ENCODE peak calls at places on chromosome X, in nine cellular contexts. One of them, this sample, is unnamed.

GRCh38 chrX:113644426-113644825 is 803.8 kb upstream of the AMOT start:
- DNase-seq in H9: no peak
- DNase-seq in DMS153: no peak
- DNase-seq in stimulated activated CD4-positive, alpha-beta T cell treated with anti-CD3 and anti-CD28 coated beads, Interleukin-15, amount 100 ng/mL, for 1 hour: no peak
- DNase-seq in activated gamma-delta T cell treated with anti-CD3 and anti-CD28 coated beads, Interleukin-2, amount 50 U/mL, for 16 hours: no peak
- DNase-seq in amniotic epithelial cell: no peak
- DNase-seq in T-cell: no peak
- DNase-seq in activated T-helper 1 cell treated with Interleukin-2 at 50 U/mL for 16 hours: no peak
- DNase-seq in posterior vena cava: no peak
- DNase-seq in this sample: no peak

GRCh38 chrX:152991123-152991522 is 2.8 kb downstream of the PNMA5 start:
- DNase-seq in amniotic epithelial cell: no peak
- DNase-seq in DMS153: no peak
- DNase-seq in H9: no peak
- DNase-seq in activated gamma-delta T cell treated with anti-CD3 and anti-CD28 coated beads, Interleukin-2, amount 50 U/mL, for 16 hours: no peak
- DNase-seq in activated T-helper 1 cell treated with Interleukin-2 at 50 U/mL for 16 hours: no peak
- DNase-seq in stimulated activated CD4-positive, alpha-beta T cell treated with anti-CD3 and anti-CD28 coated beads, Interleukin-15, amount 100 ng/mL, for 1 hour: no peak
- DNase-seq in posterior vena cava: no peak
- DNase-seq in T-cell: no peak
- DNase-seq in this sample: no peak

GRCh38 chrX:40243699-40244098 is 145.9 kb upstream of the BCOR start:
- DNase-seq in activated T-helper 1 cell treated with Interleukin-2 at 50 U/mL for 16 hours: no peak
- DNase-seq in activated gamma-delta T cell treated with anti-CD3 and anti-CD28 coated beads, Interleukin-2, amount 50 U/mL, for 16 hours: no peak
- DNase-seq in T-cell: no peak
- DNase-seq in amniotic epithelial cell: no peak
- DNase-seq in posterior vena cava: no peak
- DNase-seq in stimulated activated CD4-positive, alpha-beta T cell treated with anti-CD3 and anti-CD28 coated beads, Interleukin-15, amount 100 ng/mL, for 1 hour: no peak
- DNase-seq in DMS153: no peak
- DNase-seq in H9: no peak
- DNase-seq in this sample: no peak

GRCh38 chrX:40483502-40483901 is 97.3 kb upstream of the ATP6AP2 start:
- DNase-seq in posterior vena cava: no peak
- DNase-seq in amniotic epithelial cell: no peak
- DNase-seq in activated gamma-delta T cell treated with anti-CD3 and anti-CD28 coated beads, Interleukin-2, amount 50 U/mL, for 16 hours: no peak
- DNase-seq in T-cell: no peak
- DNase-seq in H9: no peak
- DNase-seq in stimulated activated CD4-positive, alpha-beta T cell treated with anti-CD3 and anti-CD28 coated beads, Interleukin-15, amount 100 ng/mL, for 1 hour: no peak
- DNase-seq in DMS153: no peak
- DNase-seq in activated T-helper 1 cell treated with Interleukin-2 at 50 U/mL for 16 hours: no peak
- DNase-seq in this sample: no peak

GRCh38 chrX:142089193-142089592 is 115.9 kb downstream of the MAGEC2 start:
- DNase-seq in amniotic epithelial cell: peak; percentile 7
- DNase-seq in T-cell: no peak
- DNase-seq in DMS153: no peak
- DNase-seq in H9: no peak
- DNase-seq in activated gamma-delta T cell treated with anti-CD3 and anti-CD28 coated beads, Interleukin-2, amount 50 U/mL, for 16 hours: no peak
- DNase-seq in posterior vena cava: no peak
- DNase-seq in stimulated activated CD4-positive, alpha-beta T cell treated with anti-CD3 and anti-CD28 coated beads, Interleukin-15, amount 100 ng/mL, for 1 hour: no peak
- DNase-seq in activated T-helper 1 cell treated with Interleukin-2 at 50 U/mL for 16 hours: no peak
- DNase-seq in this sample: no peak

GRCh38 chrX:133045986-133046385 is 50.9 kb downstream of the USP26 start:
- DNase-seq in stimulated activated CD4-positive, alpha-beta T cell treated with anti-CD3 and anti-CD28 coated beads, Interleukin-15, amount 100 ng/mL, for 1 hour: no peak
- DNase-seq in DMS153: no peak
- DNase-seq in posterior vena cava: no peak
- DNase-seq in T-cell: no peak
- DNase-seq in amniotic epithelial cell: peak; percentile 5
- DNase-seq in activated T-helper 1 cell treated with Interleukin-2 at 50 U/mL for 16 hours: no peak
- DNase-seq in H9: no peak
- DNase-seq in activated gamma-delta T cell treated with anti-CD3 and anti-CD28 coated beads, Interleukin-2, amount 50 U/mL, for 16 hours: no peak
- DNase-seq in this sample: no peak

GRCh38 chrX:14027511-14028019 is 2.1 kb downstream of the GEMIN8 start:
- DNase-seq in H9: no peak
- DNase-seq in activated T-helper 1 cell treated with Interleukin-2 at 50 U/mL for 16 hours: no peak
- DNase-seq in DMS153: no peak
- DNase-seq in posterior vena cava: no peak
- DNase-seq in activated gamma-delta T cell treated with anti-CD3 and anti-CD28 coated beads, Interleukin-2, amount 50 U/mL, for 16 hours: no peak
- DNase-seq in amniotic epithelial cell: peak; percentile 67
- DNase-seq in T-cell: no peak
- DNase-seq in stimulated activated CD4-positive, alpha-beta T cell treated with anti-CD3 and anti-CD28 coated beads, Interleukin-15, amount 100 ng/mL, for 1 hour: no peak
- DNase-seq in this sample: no peak

GRCh38 chrX:48540015-48540350 is 469 bp downstream of the TBC1D25 start:
- DNase-seq in activated gamma-delta T cell treated with anti-CD3 and anti-CD28 coated beads, Interleukin-2, amount 50 U/mL, for 16 hours: peak; percentile 36
- DNase-seq in amniotic epithelial cell: peak; percentile 45
- DNase-seq in DMS153: no peak
- DNase-seq in T-cell: peak; percentile 37
- DNase-seq in stimulated activated CD4-positive, alpha-beta T cell treated with anti-CD3 and anti-CD28 coated beads, Interleukin-15, amount 100 ng/mL, for 1 hour: peak; percentile 8
- DNase-seq in posterior vena cava: no peak
- DNase-seq in H9: no peak
- DNase-seq in activated T-helper 1 cell treated with Interleukin-2 at 50 U/mL for 16 hours: peak; percentile 10
- DNase-seq in this sample: no peak

GRCh38 chrX:10110984-10111363 is 45.8 kb upstream of the CLCN4 start:
- DNase-seq in activated T-helper 1 cell treated with Interleukin-2 at 50 U/mL for 16 hours: peak; percentile 33
- DNase-seq in activated gamma-delta T cell treated with anti-CD3 and anti-CD28 coated beads, Interleukin-2, amount 50 U/mL, for 16 hours: peak; percentile 37
- DNase-seq in amniotic epithelial cell: no peak
- DNase-seq in posterior vena cava: no peak
- DNase-seq in stimulated activated CD4-positive, alpha-beta T cell treated with anti-CD3 and anti-CD28 coated beads, Interleukin-15, amount 100 ng/mL, for 1 hour: peak; percentile 17
- DNase-seq in H9: no peak
- DNase-seq in DMS153: no peak
- DNase-seq in T-cell: peak; percentile 38
- DNase-seq in this sample: no peak

GRCh38 chrX:20412871-20413486 is 146.3 kb upstream of the RPS6KA3 start:
- DNase-seq in DMS153: no peak
- DNase-seq in activated gamma-delta T cell treated with anti-CD3 and anti-CD28 coated beads, Interleukin-2, amount 50 U/mL, for 16 hours: peak; percentile 12
- DNase-seq in posterior vena cava: no peak
- DNase-seq in H9: no peak
- DNase-seq in T-cell: peak; percentile 55
- DNase-seq in amniotic epithelial cell: no peak
- DNase-seq in stimulated activated CD4-positive, alpha-beta T cell treated with anti-CD3 and anti-CD28 coated beads, Interleukin-15, amount 100 ng/mL, for 1 hour: no peak
- DNase-seq in activated T-helper 1 cell treated with Interleukin-2 at 50 U/mL for 16 hours: peak; percentile 20
- DNase-seq in this sample: no peak

GRCh38 chrX:153408221-153408721 is 3.0 kb upstream of the ZFP92 start:
- DNase-seq in activated T-helper 1 cell treated with Interleukin-2 at 50 U/mL for 16 hours: no peak
- DNase-seq in T-cell: no peak
- DNase-seq in DMS153: no peak
- DNase-seq in posterior vena cava: peak; percentile 42
- DNase-seq in stimulated activated CD4-positive, alpha-beta T cell treated with anti-CD3 and anti-CD28 coated beads, Interleukin-15, amount 100 ng/mL, for 1 hour: no peak
- DNase-seq in H9: no peak
- DNase-seq in amniotic epithelial cell: no peak
- DNase-seq in activated gamma-delta T cell treated with anti-CD3 and anti-CD28 coated beads, Interleukin-2, amount 50 U/mL, for 16 hours: no peak
- DNase-seq in this sample: peak; percentile 51

GRCh38 chrX:123807825-123808416 is 51.9 kb upstream of the XIAP start:
- DNase-seq in amniotic epithelial cell: no peak
- DNase-seq in stimulated activated CD4-positive, alpha-beta T cell treated with anti-CD3 and anti-CD28 coated beads, Interleukin-15, amount 100 ng/mL, for 1 hour: no peak
- DNase-seq in posterior vena cava: no peak
- DNase-seq in activated gamma-delta T cell treated with anti-CD3 and anti-CD28 coated beads, Interleukin-2, amount 50 U/mL, for 16 hours: no peak
- DNase-seq in T-cell: no peak
- DNase-seq in DMS153: no peak
- DNase-seq in activated T-helper 1 cell treated with Interleukin-2 at 50 U/mL for 16 hours: no peak
- DNase-seq in H9: no peak
- DNase-seq in this sample: no peak

GRCh38 chrX:129726307-129727111 is 12.3 kb upstream of the XPNPEP2 start:
- DNase-seq in stimulated activated CD4-positive, alpha-beta T cell treated with anti-CD3 and anti-CD28 coated beads, Interleukin-15, amount 100 ng/mL, for 1 hour: no peak
- DNase-seq in amniotic epithelial cell: peak; percentile 57
- DNase-seq in activated T-helper 1 cell treated with Interleukin-2 at 50 U/mL for 16 hours: no peak
- DNase-seq in T-cell: peak; percentile 34
- DNase-seq in activated gamma-delta T cell treated with anti-CD3 and anti-CD28 coated beads, Interleukin-2, amount 50 U/mL, for 16 hours: no peak
- DNase-seq in posterior vena cava: no peak
- DNase-seq in H9: peak; percentile 70
- DNase-seq in DMS153: peak; percentile 48
- DNase-seq in this sample: peak; percentile 81

GRCh38 chrX:3176439-3176820 is 135.2 kb downstream of the ARSF start:
- DNase-seq in T-cell: no peak
- DNase-seq in posterior vena cava: no peak
- DNase-seq in H9: no peak
- DNase-seq in activated T-helper 1 cell treated with Interleukin-2 at 50 U/mL for 16 hours: no peak
- DNase-seq in activated gamma-delta T cell treated with anti-CD3 and anti-CD28 coated beads, Interleukin-2, amount 50 U/mL, for 16 hours: no peak
- DNase-seq in DMS153: no peak
- DNase-seq in amniotic epithelial cell: peak; percentile 81
- DNase-seq in stimulated activated CD4-positive, alpha-beta T cell treated with anti-CD3 and anti-CD28 coated beads, Interleukin-15, amount 100 ng/mL, for 1 hour: no peak
- DNase-seq in this sample: no peak

GRCh38 chrX:134990475-134991473 is at the start of gene SMIM10:
- DNase-seq in activated gamma-delta T cell treated with anti-CD3 and anti-CD28 coated beads, Interleukin-2, amount 50 U/mL, for 16 hours: no peak
- DNase-seq in activated T-helper 1 cell treated with Interleukin-2 at 50 U/mL for 16 hours: peak; percentile 1
- DNase-seq in DMS153: no peak
- DNase-seq in stimulated activated CD4-positive, alpha-beta T cell treated with anti-CD3 and anti-CD28 coated beads, Interleukin-15, amount 100 ng/mL, for 1 hour: no peak
- DNase-seq in posterior vena cava: peak; percentile 94
- DNase-seq in H9: peak; percentile 45
- DNase-seq in amniotic epithelial cell: peak; percentile 85
- DNase-seq in T-cell: no peak
- DNase-seq in this sample: peak; percentile 86

GRCh38 chrX:115563633-115564182 is 2.7 kb downstream of the PLS3 start:
- DNase-seq in activated gamma-delta T cell treated with anti-CD3 and anti-CD28 coated beads, Interleukin-2, amount 50 U/mL, for 16 hours: no peak
- DNase-seq in DMS153: no peak
- DNase-seq in T-cell: no peak
- DNase-seq in activated T-helper 1 cell treated with Interleukin-2 at 50 U/mL for 16 hours: no peak
- DNase-seq in H9: no peak
- DNase-seq in amniotic epithelial cell: no peak
- DNase-seq in posterior vena cava: no peak
- DNase-seq in stimulated activated CD4-positive, alpha-beta T cell treated with anti-CD3 and anti-CD28 coated beads, Interleukin-15, amount 100 ng/mL, for 1 hour: no peak
- DNase-seq in this sample: no peak

GRCh38 chrX:103464071-103464773 is 55.1 kb downstream of the RAB40A start:
- DNase-seq in amniotic epithelial cell: peak; percentile 60
- DNase-seq in activated T-helper 1 cell treated with Interleukin-2 at 50 U/mL for 16 hours: no peak
- DNase-seq in posterior vena cava: no peak
- DNase-seq in T-cell: peak; percentile 12
- DNase-seq in H9: peak; percentile 57
- DNase-seq in activated gamma-delta T cell treated with anti-CD3 and anti-CD28 coated beads, Interleukin-2, amount 50 U/mL, for 16 hours: no peak
- DNase-seq in stimulated activated CD4-positive, alpha-beta T cell treated with anti-CD3 and anti-CD28 coated beads, Interleukin-15, amount 100 ng/mL, for 1 hour: no peak
- DNase-seq in DMS153: no peak
- DNase-seq in this sample: no peak

GRCh38 chrX:6169407-6169806 is 59.3 kb downstream of the NLGN4X start:
- DNase-seq in activated T-helper 1 cell treated with Interleukin-2 at 50 U/mL for 16 hours: no peak
- DNase-seq in H9: no peak
- DNase-seq in posterior vena cava: no peak
- DNase-seq in stimulated activated CD4-positive, alpha-beta T cell treated with anti-CD3 and anti-CD28 coated beads, Interleukin-15, amount 100 ng/mL, for 1 hour: no peak
- DNase-seq in T-cell: no peak
- DNase-seq in DMS153: no peak
- DNase-seq in activated gamma-delta T cell treated with anti-CD3 and anti-CD28 coated beads, Interleukin-2, amount 50 U/mL, for 16 hours: no peak
- DNase-seq in amniotic epithelial cell: no peak
- DNase-seq in this sample: no peak

GRCh38 chrX:20060961-20061868 is 55.5 kb downstream of the MAP7D2 start:
- DNase-seq in amniotic epithelial cell: no peak
- DNase-seq in posterior vena cava: no peak
- DNase-seq in DMS153: peak; percentile 68
- DNase-seq in H9: no peak
- DNase-seq in activated gamma-delta T cell treated with anti-CD3 and anti-CD28 coated beads, Interleukin-2, amount 50 U/mL, for 16 hours: no peak
- DNase-seq in activated T-helper 1 cell treated with Interleukin-2 at 50 U/mL for 16 hours: no peak
- DNase-seq in T-cell: no peak
- DNase-seq in stimulated activated CD4-positive, alpha-beta T cell treated with anti-CD3 and anti-CD28 coated beads, Interleukin-15, amount 100 ng/mL, for 1 hour: no peak
- DNase-seq in this sample: no peak

GRCh38 chrX:82676386-82676785 is 831.7 kb upstream of the POU3F4 start:
- DNase-seq in T-cell: no peak
- DNase-seq in DMS153: no peak
- DNase-seq in posterior vena cava: no peak
- DNase-seq in H9: no peak
- DNase-seq in stimulated activated CD4-positive, alpha-beta T cell treated with anti-CD3 and anti-CD28 coated beads, Interleukin-15, amount 100 ng/mL, for 1 hour: no peak
- DNase-seq in activated T-helper 1 cell treated with Interleukin-2 at 50 U/mL for 16 hours: no peak
- DNase-seq in activated gamma-delta T cell treated with anti-CD3 and anti-CD28 coated beads, Interleukin-2, amount 50 U/mL, for 16 hours: no peak
- DNase-seq in amniotic epithelial cell: no peak
- DNase-seq in this sample: no peak

GRCh38 chrX:151384807-151385206 is 12.2 kb upstream of the VMA21 start:
- DNase-seq in T-cell: no peak
- DNase-seq in activated gamma-delta T cell treated with anti-CD3 and anti-CD28 coated beads, Interleukin-2, amount 50 U/mL, for 16 hours: no peak
- DNase-seq in H9: no peak
- DNase-seq in posterior vena cava: no peak
- DNase-seq in DMS153: peak; percentile 66
- DNase-seq in amniotic epithelial cell: no peak
- DNase-seq in activated T-helper 1 cell treated with Interleukin-2 at 50 U/mL for 16 hours: no peak
- DNase-seq in stimulated activated CD4-positive, alpha-beta T cell treated with anti-CD3 and anti-CD28 coated beads, Interleukin-15, amount 100 ng/mL, for 1 hour: no peak
- DNase-seq in this sample: no peak

GRCh38 chrX:30659421-30659820 is 6.2 kb downstream of the GK start:
- DNase-seq in T-cell: no peak
- DNase-seq in activated T-helper 1 cell treated with Interleukin-2 at 50 U/mL for 16 hours: no peak
- DNase-seq in activated gamma-delta T cell treated with anti-CD3 and anti-CD28 coated beads, Interleukin-2, amount 50 U/mL, for 16 hours: no peak
- DNase-seq in H9: no peak
- DNase-seq in stimulated activated CD4-positive, alpha-beta T cell treated with anti-CD3 and anti-CD28 coated beads, Interleukin-15, amount 100 ng/mL, for 1 hour: no peak
- DNase-seq in amniotic epithelial cell: peak; percentile 94
- DNase-seq in posterior vena cava: no peak
- DNase-seq in DMS153: no peak
- DNase-seq in this sample: no peak

GRCh38 chrX:22365460-22365859 is 92.7 kb downstream of the CBLL2 start:
- DNase-seq in T-cell: no peak
- DNase-seq in H9: no peak
- DNase-seq in activated gamma-delta T cell treated with anti-CD3 and anti-CD28 coated beads, Interleukin-2, amount 50 U/mL, for 16 hours: no peak
- DNase-seq in stimulated activated CD4-positive, alpha-beta T cell treated with anti-CD3 and anti-CD28 coated beads, Interleukin-15, amount 100 ng/mL, for 1 hour: no peak
- DNase-seq in amniotic epithelial cell: peak; percentile 50
- DNase-seq in DMS153: no peak
- DNase-seq in activated T-helper 1 cell treated with Interleukin-2 at 50 U/mL for 16 hours: no peak
- DNase-seq in posterior vena cava: no peak
- DNase-seq in this sample: no peak

GRCh38 chrX:118727686-118728339 is 407 bp downstream of the IL13RA1 start:
- DNase-seq in amniotic epithelial cell: no peak
- DNase-seq in H9: no peak
- DNase-seq in stimulated activated CD4-positive, alpha-beta T cell treated with anti-CD3 and anti-CD28 coated beads, Interleukin-15, amount 100 ng/mL, for 1 hour: no peak
- DNase-seq in DMS153: no peak
- DNase-seq in T-cell: no peak
- DNase-seq in activated gamma-delta T cell treated with anti-CD3 and anti-CD28 coated beads, Interleukin-2, amount 50 U/mL, for 16 hours: no peak
- DNase-seq in activated T-helper 1 cell treated with Interleukin-2 at 50 U/mL for 16 hours: no peak
- DNase-seq in posterior vena cava: peak; percentile 86
- DNase-seq in this sample: peak; percentile 76

GRCh38 chrX:41118156-41118555 is 32.9 kb downstream of the USP9X start:
- DNase-seq in amniotic epithelial cell: no peak
- DNase-seq in posterior vena cava: no peak
- DNase-seq in stimulated activated CD4-positive, alpha-beta T cell treated with anti-CD3 and anti-CD28 coated beads, Interleukin-15, amount 100 ng/mL, for 1 hour: no peak
- DNase-seq in T-cell: no peak
- DNase-seq in H9: no peak
- DNase-seq in activated gamma-delta T cell treated with anti-CD3 and anti-CD28 coated beads, Interleukin-2, amount 50 U/mL, for 16 hours: no peak
- DNase-seq in activated T-helper 1 cell treated with Interleukin-2 at 50 U/mL for 16 hours: no peak
- DNase-seq in DMS153: no peak
- DNase-seq in this sample: no peak

GRCh38 chrX:120305531-120306145 is 5.6 kb downstream of the TMEM255A start:
- DNase-seq in amniotic epithelial cell: no peak
- DNase-seq in DMS153: no peak
- DNase-seq in activated T-helper 1 cell treated with Interleukin-2 at 50 U/mL for 16 hours: no peak
- DNase-seq in posterior vena cava: no peak
- DNase-seq in H9: peak; percentile 30
- DNase-seq in stimulated activated CD4-positive, alpha-beta T cell treated with anti-CD3 and anti-CD28 coated beads, Interleukin-15, amount 100 ng/mL, for 1 hour: no peak
- DNase-seq in activated gamma-delta T cell treated with anti-CD3 and anti-CD28 coated beads, Interleukin-2, amount 50 U/mL, for 16 hours: no peak
- DNase-seq in T-cell: no peak
- DNase-seq in this sample: no peak